ENCODE peak calls at places on chromosomes 3 and 15, in four cellular contexts. One of them, this sample, is unnamed.

GRCh38 chr3:10366681-10367101 is 45.8 kb upstream of the SEC13 start:
- DNase-seq in H1: no peak
- DNase-seq in K562: no peak
- DNase-seq in HepG2: no peak
- DNase-seq in this sample: peak; percentile 63

GRCh38 chr15:66704019-66704782 is 2.2 kb downstream of the SMAD6 start:
- DNase-seq in H1: no peak
- DNase-seq in K562: no peak
- DNase-seq in HepG2: no peak
- DNase-seq in this sample: no peak

GRCh38 chr3:31981206-31982181 is at the start of the genes OSBPL10 and ZNF860:
- DNase-seq in H1: peak; percentile 87
- DNase-seq in K562: peak; percentile 16
- DNase-seq in HepG2: peak; percentile 73
- DNase-seq in this sample: peak; percentile 95

GRCh38 chr3:63303238-63303637 is 25.1 kb downstream of the SYNPR start:
- DNase-seq in H1: no peak
- DNase-seq in K562: no peak
- DNase-seq in HepG2: no peak
- DNase-seq in this sample: no peak

GRCh38 chr3:125150525-125151436 is 61.8 kb downstream of the SLC12A8 start:
- DNase-seq in H1: peak; percentile 85
- DNase-seq in K562: peak; percentile 67
- DNase-seq in HepG2: peak; percentile 53
- DNase-seq in this sample: peak; percentile 48

GRCh38 chr15:95604634-95605036 is 725.9 kb upstream of the NR2F2 start:
- DNase-seq in H1: no peak
- DNase-seq in K562: no peak
- DNase-seq in HepG2: no peak
- DNase-seq in this sample: peak; percentile 95

GRCh38 chr15:61659571-61660190 is 400.6 kb downstream of the VPS13C start:
- DNase-seq in H1: no peak
- DNase-seq in K562: no peak
- DNase-seq in HepG2: no peak
- DNase-seq in this sample: no peak

GRCh38 chr3:56118968-56119367 is 349.3 kb downstream of the ERC2 start:
- DNase-seq in H1: no peak
- DNase-seq in K562: no peak
- DNase-seq in HepG2: no peak
- DNase-seq in this sample: no peak

GRCh38 chr15:98085003-98085639 is 124.6 kb downstream of the ARRDC4 start:
- DNase-seq in H1: no peak
- DNase-seq in K562: no peak
- DNase-seq in HepG2: peak; percentile 43
- DNase-seq in this sample: peak; percentile 73

GRCh38 chr3:9468460-9468859 is 71.0 kb downstream of the SETD5 start:
- DNase-seq in H1: no peak
- DNase-seq in K562: peak; percentile 38
- DNase-seq in HepG2: no peak
- DNase-seq in this sample: no peak

GRCh38 chr3:30112904-30113484 is 493.4 kb upstream of the TGFBR2 start:
- DNase-seq in H1: no peak
- DNase-seq in K562: no peak
- DNase-seq in HepG2: peak; percentile 58
- DNase-seq in this sample: peak; percentile 76

GRCh38 chr15:98801234-98801561 is 152.9 kb downstream of the IGF1R start:
- DNase-seq in H1: no peak
- DNase-seq in K562: no peak
- DNase-seq in HepG2: no peak
- DNase-seq in this sample: peak; percentile 49

GRCh38 chr3:98770261-98771039 is 7.3 kb downstream of the ST3GAL6 start:
- DNase-seq in H1: no peak
- DNase-seq in K562: no peak
- DNase-seq in HepG2: no peak
- DNase-seq in this sample: no peak

GRCh38 chr3:193130576-193130975 is 110.4 kb upstream of the PLAAT1 start:
- DNase-seq in H1: no peak
- DNase-seq in K562: no peak
- DNase-seq in HepG2: no peak
- DNase-seq in this sample: no peak

GRCh38 chr15:40308844-40309189 is 1.1 kb upstream of the PLCB2 start:
- DNase-seq in H1: no peak
- DNase-seq in K562: peak; percentile 37
- DNase-seq in HepG2: no peak
- DNase-seq in this sample: no peak

GRCh38 chr3:129228891-129229585 is 20.4 kb upstream of the COPG1 start:
- DNase-seq in H1: peak; percentile 62
- DNase-seq in K562: peak; percentile 38
- DNase-seq in HepG2: peak; percentile 77
- DNase-seq in this sample: peak; percentile 53

GRCh38 chr15:101088311-101088710 is 163.5 kb downstream of the CHSY1 start:
- DNase-seq in H1: no peak
- DNase-seq in K562: no peak
- DNase-seq in HepG2: no peak
- DNase-seq in this sample: no peak

GRCh38 chr3:109081746-109082510 is 36.0 kb downstream of the MORC1 start:
- DNase-seq in H1: peak; percentile 62
- DNase-seq in K562: peak; percentile 14
- DNase-seq in HepG2: peak; percentile 31
- DNase-seq in this sample: peak; percentile 46

GRCh38 chr3:35042210-35042960 is 596.9 kb upstream of the ARPP21 start:
- DNase-seq in H1: no peak
- DNase-seq in K562: no peak
- DNase-seq in HepG2: no peak
- DNase-seq in this sample: no peak

GRCh38 chr3:124492824-124493223 is 237.4 kb upstream of the UMPS start:
- DNase-seq in H1: no peak
- DNase-seq in K562: peak; percentile 48
- DNase-seq in HepG2: peak; percentile 73
- DNase-seq in this sample: peak; percentile 35

GRCh38 chr3:123792473-123793201 is 91.5 kb downstream of the MYLK start:
- DNase-seq in H1: peak; percentile 17
- DNase-seq in K562: no peak
- DNase-seq in HepG2: no peak
- DNase-seq in this sample: no peak

GRCh38 chr3:31748281-31749245 is 215.8 kb downstream of the STT3B start:
- DNase-seq in H1: no peak
- DNase-seq in K562: no peak
- DNase-seq in HepG2: no peak
- DNase-seq in this sample: no peak

GRCh38 chr15:59686389-59686788 is 2.7 kb downstream of the BNIP2 start:
- DNase-seq in H1: no peak
- DNase-seq in K562: no peak
- DNase-seq in HepG2: no peak
- DNase-seq in this sample: no peak

GRCh38 chr3:100269410-100270217 is 8.8 kb downstream of the TBC1D23 start:
- DNase-seq in H1: no peak
- DNase-seq in K562: no peak
- DNase-seq in HepG2: no peak
- DNase-seq in this sample: peak; percentile 34

GRCh38 chr15:60115579-60116415 is 111.7 kb downstream of the FOXB1 start:
- DNase-seq in H1: no peak
- DNase-seq in K562: no peak
- DNase-seq in HepG2: no peak
- DNase-seq in this sample: no peak

GRCh38 chr3:86229775-86230094 is 761.2 kb downstream of the VGLL3 start:
- DNase-seq in H1: no peak
- DNase-seq in K562: no peak
- DNase-seq in HepG2: no peak
- DNase-seq in this sample: no peak

GRCh38 chr15:65660927-65661326 is 39.2 kb downstream of the SLC24A1 start:
- DNase-seq in H1: no peak
- DNase-seq in K562: no peak
- DNase-seq in HepG2: no peak
- DNase-seq in this sample: no peak

GRCh38 chr15:51181221-51181620 is 86.5 kb upstream of the TNFAIP8L3 start:
- DNase-seq in H1: no peak
- DNase-seq in K562: no peak
- DNase-seq in HepG2: no peak
- DNase-seq in this sample: no peak

GRCh38 chr3:184259878-184260570 is 1.3 kb downstream of the CAMK2N2 start:
- DNase-seq in H1: peak; percentile 69
- DNase-seq in K562: peak; percentile 79
- DNase-seq in HepG2: no peak
- DNase-seq in this sample: no peak

GRCh38 chr15:31177936-31178335 is 76.4 kb upstream of the TRPM1 start:
- DNase-seq in H1: no peak
- DNase-seq in K562: no peak
- DNase-seq in HepG2: no peak
- DNase-seq in this sample: no peak
- H2AFZ ChIP-seq in H1: peak overlapping the region; percentile 88
- H2AFZ ChIP-seq in K562: no peak overlapping the region
- H2AFZ ChIP-seq in HepG2: no peak overlapping the region
- H2AFZ ChIP-seq in this sample: no peak overlapping the region

GRCh38 chr3:28853830-28854229 is 427.0 kb upstream of the RBMS3 start:
- DNase-seq in H1: no peak
- DNase-seq in K562: no peak
- DNase-seq in HepG2: no peak
- DNase-seq in this sample: peak; percentile 19
- TF ChIP-seq JUN in H1: no peak
- TF ChIP-seq JUN in K562: no peak
- TF ChIP-seq JUN in HepG2: no peak
- TF ChIP-seq JUN in this sample: no peak

DNA sequence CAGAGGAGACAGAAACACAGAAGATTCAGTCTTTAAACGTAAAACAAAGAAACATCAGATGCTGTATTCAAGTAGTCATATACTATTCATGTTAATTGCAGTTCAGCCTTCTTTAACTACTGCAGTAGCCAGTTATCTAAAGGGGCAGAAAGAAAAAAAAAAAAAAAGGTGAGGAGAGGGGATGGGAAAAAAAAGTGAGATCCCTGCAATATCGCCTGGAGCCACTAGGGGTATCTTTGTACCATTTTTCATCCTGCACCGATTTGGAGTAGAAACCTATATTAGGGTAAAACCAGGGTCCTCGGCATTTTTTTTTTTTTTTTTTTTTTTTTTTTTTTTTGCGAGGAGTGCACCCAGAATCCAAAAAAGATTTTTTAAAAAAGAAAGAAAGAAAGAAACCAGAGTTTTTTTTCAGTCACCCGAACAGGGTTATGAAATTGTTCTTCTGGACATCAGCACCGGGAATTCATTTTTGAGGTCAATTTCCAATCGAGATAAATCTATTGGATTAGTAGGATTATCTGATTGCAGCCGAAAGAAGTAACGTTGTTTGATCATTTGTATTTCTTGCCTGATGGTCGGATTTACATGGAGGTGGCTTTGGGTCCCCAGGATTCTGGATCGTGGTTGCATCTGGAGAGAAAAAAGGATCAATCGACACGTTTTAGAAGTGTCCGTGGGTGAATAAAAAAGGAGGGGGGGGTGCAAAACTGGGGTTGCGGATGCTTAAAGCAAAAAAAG is 186.7 kb downstream of the NLGN1 start:
- DNase-seq in H1: peak; percentile 76
- DNase-seq in K562: peak; percentile 28
- DNase-seq in HepG2: no peak
- DNase-seq in this sample: peak; percentile 84
- TF ChIP-seq EZH2 in H1: no peak
- TF ChIP-seq EZH2 in K562: no peak
- TF ChIP-seq EZH2 in HepG2: no peak
- TF ChIP-seq EZH2 in this sample: no peak

DNA sequence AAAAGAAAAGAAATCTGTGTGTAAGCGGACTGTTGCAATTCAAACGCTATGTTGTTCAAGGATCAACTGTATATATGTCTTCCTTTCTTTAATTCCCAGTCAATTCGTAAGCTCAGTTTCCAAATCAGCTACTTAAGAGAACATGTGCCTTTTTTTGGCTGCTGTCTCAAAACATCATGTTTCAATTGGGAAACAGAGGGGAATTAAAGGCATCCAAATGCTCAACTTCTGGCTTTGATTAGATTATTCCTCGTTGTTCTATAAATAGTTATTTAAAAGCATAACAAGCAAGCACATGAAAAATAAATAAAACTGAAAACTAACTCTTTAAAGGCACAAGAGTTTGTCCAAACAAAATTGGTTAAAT is 330.0 kb upstream of the CBLB start:
- DNase-seq in H1: no peak
- DNase-seq in K562: no peak
- DNase-seq in HepG2: no peak
- DNase-seq in this sample: no peak
- H2AFZ ChIP-seq in H1: no peak overlapping the region
- H2AFZ ChIP-seq in K562: no peak overlapping the region
- H2AFZ ChIP-seq in HepG2: no peak overlapping the region
- H2AFZ ChIP-seq in this sample: no peak overlapping the region

GRCh38 chr3:156142649-156143048 is 22.3 kb downstream of the KCNAB1 start:
- DNase-seq in H1: no peak
- DNase-seq in K562: no peak
- DNase-seq in HepG2: no peak
- DNase-seq in this sample: peak; percentile 24
- TF ChIP-seq JUN in H1: no peak
- TF ChIP-seq JUN in K562: no peak
- TF ChIP-seq JUN in HepG2: no peak
- TF ChIP-seq JUN in this sample: no peak

GRCh38 chr3:149087208-149087607 is 875 bp upstream of the HLTF start:
- DNase-seq in H1: no peak
- DNase-seq in K562: no peak
- DNase-seq in HepG2: no peak
- DNase-seq in this sample: no peak

GRCh38 chr3:149085828-149086231 is 503 bp downstream of the HLTF start:
- DNase-seq in H1: no peak
- DNase-seq in K562: peak; percentile 37
- DNase-seq in HepG2: peak; percentile 4
- DNase-seq in this sample: peak; percentile 74

GRCh38 chr3:149090907-149091306 is 4.6 kb upstream of the HLTF start:
- DNase-seq in H1: no peak
- DNase-seq in K562: no peak
- DNase-seq in HepG2: no peak
- DNase-seq in this sample: no peak

GRCh38 chr3:149089395-149089794 is 3.1 kb upstream of the HLTF start:
- DNase-seq in H1: no peak
- DNase-seq in K562: no peak
- DNase-seq in HepG2: no peak
- DNase-seq in this sample: no peak

GRCh38 chr3:149086232-149086988 is at the start of gene HLTF:
- DNase-seq in H1: peak; percentile 99
- DNase-seq in K562: peak; percentile 97
- DNase-seq in HepG2: peak; percentile 92
- DNase-seq in this sample: peak; percentile 98
- TF ChIP-seq EZH2 in H1: no peak
- TF ChIP-seq EZH2 in K562: no peak
- TF ChIP-seq EZH2 in HepG2: no peak
- TF ChIP-seq EZH2 in this sample: no peak

GRCh38 chr3:57226156-57226555 is 1.4 kb upstream of the APPL1 start:
- DNase-seq in H1: no peak
- DNase-seq in K562: no peak
- DNase-seq in HepG2: no peak
- DNase-seq in this sample: no peak
- H2AFZ ChIP-seq in H1: no peak overlapping the region
- H2AFZ ChIP-seq in K562: peak overlapping the region; percentile 47
- H2AFZ ChIP-seq in HepG2: peak overlapping the region; percentile 34
- H2AFZ ChIP-seq in this sample: no peak overlapping the region